ENCODE peak calls at places on chromosomes 13 and 19, in five cellular contexts. V is GM23338, G is esophagus muscularis mucosa, X is HCT116, S is transverse colon. L is an unnamed sample.

GRCh38 chr13:31631716-31632115 is 107.6 kb upstream of the RXFP2 start:
- DNase-seq in S (no peak), X (no peak), V (peak), G (no peak), L (no peak)

GRCh38 chr19:10603873-10604459 is 16.9 kb upstream of the AP1M2 start:
- DNase-seq in X (no peak), S (peak), G (no peak), V (no peak), L (no peak)

GRCh38 chr19:23817519-23817918 is 58.8 kb upstream of the ZNF681 start:
- DNase-seq in S (peak), V (peak), G (no peak), X (peak), L (no peak)

GRCh38 chr13:100461309-100462035 is 127.1 kb downstream of the GGACT start:
- DNase-seq in G (no peak), X (no peak), V (peak), S (no peak), L (no peak)

GRCh38 chr13:36709136-36709895 is 35.5 kb downstream of the SERTM1 start:
- DNase-seq in V (no peak), X (no peak), G (no peak), S (no peak), L (no peak)

GRCh38 chr19:4781851-4782250 is 9.7 kb upstream of the FEM1A start:
- DNase-seq in S (no peak), G (no peak), X (no peak), V (no peak), L (no peak)

GRCh38 chr13:35768551-35768950 is 292.1 kb upstream of the MAB21L1 start:
- DNase-seq in X (no peak), V (no peak), G (no peak), S (no peak), L (no peak)

GRCh38 chr13:78650725-78651083 is 8.3 kb downstream of the OBI1 start:
- DNase-seq in S (no peak), G (no peak), X (no peak), V (no peak), L (no peak)

GRCh38 chr13:112179995-112180394 is 113.0 kb downstream of the SOX1 start:
- DNase-seq in G (no peak), X (no peak), V (no peak), S (no peak), L (no peak)

GRCh38 chr19:33654840-33655508 is 33.2 kb downstream of the CHST8 start:
- DNase-seq in X (no peak), S (no peak), V (no peak), G (no peak), L (no peak)

GRCh38 chr13:97175041-97175440 is 47.1 kb upstream of the MBNL2 start:
- DNase-seq in X (no peak), S (no peak), G (no peak), V (no peak), L (no peak)

GRCh38 chr13:31236211-31236786 is 36.5 kb downstream of the B3GLCT start:
- DNase-seq in V (peak), S (no peak), X (peak), G (no peak), L (no peak)

GRCh38 chr19:9621156-9622037 is at the start of gene ZNF561:
- DNase-seq in V (peak), X (peak), S (peak), G (peak), L (peak)

GRCh38 chr19:2477732-2478191 is 1.8 kb downstream of the GADD45B start:
- DNase-seq in V (no peak), X (no peak), S (peak), G (no peak), L (no peak)

GRCh38 chr13:64992314-64992713 is 2237.8 kb downstream of the PCDH9 start:
- DNase-seq in V (no peak), S (no peak), X (no peak), G (no peak), L (no peak)

GRCh38 chr13:26067601-26068000 is 15.8 kb upstream of the SHISA2 start:
- DNase-seq in X (no peak), G (peak), V (no peak), S (no peak), L (no peak)

GRCh38 chr13:87084192-87084591 is 587.0 kb upstream of the SLITRK5 start:
- DNase-seq in X (no peak), V (peak), G (no peak), S (no peak), L (no peak)

GRCh38 chr13:64130600-64130999 is 2715.0 kb upstream of the PCDH20 start:
- DNase-seq in G (no peak), S (no peak), V (no peak), X (no peak), L (no peak)

GRCh38 chr19:40280608-40281221 is 4.4 kb downstream of the AKT2 start:
- DNase-seq in S (peak), V (peak), X (no peak), G (no peak), L (no peak)

GRCh38 chr13:63190742-63191141 is 1775.1 kb upstream of the PCDH20 start:
- DNase-seq in X (no peak), V (no peak), G (no peak), S (no peak), L (no peak)

GRCh38 chr19:42497492-42498226 is 30.6 kb downstream of the CEACAM1 start:
- DNase-seq in S (peak), X (no peak), V (no peak), G (no peak), L (no peak)

GRCh38 chr19:6528544-6529121 is 2.2 kb upstream of the TNFSF9 start:
- DNase-seq in X (no peak), G (peak), V (peak), S (peak), L (no peak)

GRCh38 chr19:42201489-42202289 is 15.8 kb downstream of the DEDD2 start:
- DNase-seq in V (no peak), S (peak), X (no peak), G (no peak), L (no peak)

GRCh38 chr19:2609389-2610116 is 92.9 kb downstream of the GNG7 start:
- DNase-seq in V (peak), G (no peak), X (no peak), S (no peak), L (no peak)

GRCh38 chr19:57321164-57321563 is 892 bp downstream of the ZNF543 start:
- DNase-seq in S (no peak), G (no peak), V (no peak), X (no peak), L (no peak)

GRCh38 chr19:6362351-6362801 is 1.0 kb downstream of the CLPP start:
- DNase-seq in V (no peak), S (no peak), G (no peak), X (no peak), L (no peak)

GRCh38 chr13:73767747-73768315 is 366.4 kb downstream of the KLF12 start:
- DNase-seq in V (peak), G (no peak), S (no peak), X (no peak), L (no peak)

GRCh38 chr19:3492919-3493318 is 7.6 kb downstream of the DOHH start:
- DNase-seq in S (no peak), V (no peak), G (no peak), X (no peak), L (no peak)

GRCh38 chr19:13521066-13521465 is 14.8 kb upstream of the CACNA1A start:
- DNase-seq in G (no peak), X (no peak), S (no peak), V (no peak), L (no peak)

GRCh38 chr19:31318790-31319189 is 30.4 kb downstream of the TSHZ3 start:
- DNase-seq in G (no peak), S (no peak), X (no peak), V (peak), L (no peak)

GRCh38 chr13:38697197-38697596 is 10.3 kb downstream of the FREM2 start:
- DNase-seq in X (no peak), G (no peak), V (no peak), S (no peak), L (no peak)

DNA sequence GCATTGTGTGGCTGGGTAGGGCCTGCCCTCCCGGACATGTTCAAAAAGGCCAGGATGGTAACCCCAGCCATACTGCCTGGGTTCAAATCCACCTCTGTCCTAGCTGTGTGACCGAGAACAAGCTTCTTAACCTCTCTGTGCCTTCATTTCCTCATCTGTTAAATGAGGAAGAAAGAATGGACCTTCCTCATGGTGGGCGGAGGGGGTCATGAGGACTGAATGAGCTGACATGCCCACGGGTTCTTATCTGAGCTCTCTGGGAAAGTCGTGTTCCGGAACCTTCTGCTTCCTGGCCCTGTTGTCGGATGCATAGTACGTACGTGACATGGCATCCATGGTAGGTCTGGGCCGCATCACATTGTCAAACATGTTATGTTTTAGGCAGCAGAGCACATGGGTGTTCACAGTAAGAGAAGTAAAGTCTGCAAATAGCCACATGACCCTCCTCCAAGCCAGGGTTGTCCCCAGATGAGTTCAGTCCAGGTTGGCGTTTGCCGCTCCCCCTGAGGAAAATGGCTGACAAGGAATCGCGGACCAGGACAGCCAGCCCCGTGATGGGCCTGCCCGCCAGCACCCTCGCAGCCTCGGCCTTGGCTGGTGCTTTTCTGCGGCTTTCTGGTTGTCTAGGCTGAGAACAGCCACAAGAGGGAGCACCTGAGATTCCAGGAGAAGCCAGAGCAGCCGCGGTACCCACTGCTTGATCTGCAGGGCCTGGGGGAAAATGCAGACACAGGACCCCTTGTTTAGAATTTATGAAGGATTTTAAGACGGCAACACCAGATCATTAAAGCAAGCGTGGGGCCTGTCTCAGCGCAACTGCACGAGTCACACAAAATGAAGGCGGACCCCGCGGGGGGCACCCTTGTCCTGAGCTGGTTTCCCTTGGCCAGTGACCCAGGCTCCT is 2.4 kb upstream of the NTN5 start:
- DNase-seq in V (peak), X (peak), G (peak), S (peak), L (peak)
- TF ChIP-seq POLR2AphosphoS5 in V (no peak), X (no peak), G (peak), S (peak), L (peak)

GRCh38 chr13:46554971-46555370 is 2.0 kb downstream of the LRCH1 start:
- DNase-seq in G (no peak), V (no peak), S (no peak), X (no peak), L (no peak)

GRCh38 chr13:46552888-46553520 is at the start of gene LRCH1:
- DNase-seq in X (peak), V (peak), S (peak), G (peak), L (peak)

GRCh38 chr13:46553521-46553885 is 533 bp downstream of the LRCH1 start:
- DNase-seq in V (peak), X (no peak), G (no peak), S (no peak), L (no peak)

GRCh38 chr13:46555722-46556121 is 2.8 kb downstream of the LRCH1 start:
- DNase-seq in S (no peak), X (no peak), V (no peak), G (no peak), L (no peak)

DNA sequence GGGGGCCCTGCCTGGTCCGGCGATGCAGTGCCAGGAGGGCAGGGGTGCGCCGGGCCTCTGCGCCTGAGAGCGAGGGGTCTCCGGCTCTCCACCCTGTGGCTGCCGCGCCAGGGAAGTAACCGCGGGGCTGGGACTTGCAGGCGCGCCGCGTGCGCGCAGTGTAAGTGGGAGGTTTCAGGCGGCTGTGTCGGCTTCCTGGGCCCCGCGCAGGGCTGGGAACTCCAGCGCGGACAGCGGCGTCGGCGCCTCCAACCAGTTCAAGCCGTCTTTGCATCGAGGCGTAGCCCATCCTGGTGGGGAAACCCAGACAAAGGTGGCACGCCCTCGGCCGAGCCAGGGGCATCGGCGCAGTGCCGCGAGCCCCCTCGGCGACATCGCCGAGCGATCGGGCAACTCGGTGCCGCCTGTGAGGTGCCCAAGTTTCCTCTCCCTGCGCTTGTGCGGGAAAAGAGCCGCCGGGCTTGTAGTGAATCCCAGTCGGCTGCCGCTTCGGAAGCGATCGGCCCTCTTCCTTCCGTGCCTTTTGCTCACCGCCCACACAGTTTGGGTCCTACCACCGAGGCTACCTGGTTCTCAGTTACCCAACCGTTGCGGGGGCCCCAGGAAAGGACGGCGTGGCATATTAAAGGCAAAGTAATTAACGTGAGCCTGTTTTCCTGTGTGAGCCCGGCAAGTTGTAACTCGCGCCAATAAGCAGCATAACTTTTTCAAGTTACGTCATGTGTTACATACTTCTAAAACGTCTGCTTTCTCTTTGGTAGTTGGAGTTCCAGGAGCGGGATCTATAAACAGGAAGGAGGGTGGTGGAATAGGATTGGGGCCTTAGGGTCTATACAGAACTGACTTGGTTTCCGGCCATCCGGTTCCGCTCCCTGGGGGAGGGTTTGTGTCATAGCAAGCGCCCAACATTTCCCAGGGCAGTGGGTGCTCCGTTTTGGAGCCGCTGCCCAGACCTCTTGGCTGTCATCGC is 1.2 kb downstream of the LRCH1 start:
- DNase-seq in V (peak), G (no peak), S (peak), X (peak), L (peak)
- TF ChIP-seq POLR2AphosphoS5 in V (no peak), G (peak), S (peak), X (peak), L (no peak)

GRCh38 chr19:18373892-18374629 is 11.9 kb upstream of the GDF15 start:
- DNase-seq in X (peak), V (peak), S (peak), G (peak), L (peak)
- TF ChIP-seq POLR2AphosphoS5 in X (peak), V (peak), S (peak), G (peak), L (no peak)

GRCh38 chr19:8161135-8161646 is 11.8 kb upstream of the FBN3 start:
- DNase-seq in V (peak), G (no peak), X (peak), S (no peak), L (no peak)
- TF ChIP-seq POLR2AphosphoS5 in V (peak), G (no peak), X (no peak), S (no peak), L (no peak)

GRCh38 chr13:113837554-113838355 is 26.1 kb downstream of the GAS6 start:
- DNase-seq in V (no peak), X (peak), G (peak), S (peak), L (peak)
- TF ChIP-seq POLR2AphosphoS5 in V (no peak), X (peak), G (peak), S (peak), L (peak)

L was measured in breast epithelium.